ENCODE peak calls at places on chromosome 19, in six cellular contexts. R is GM06990; O is AG10803; P is aorta; T is naive thymus-derived CD8-positive, alpha-beta T cell; Y is GM23338. D is an unnamed sample.

GRCh38 chr19:36140289-36141038 is 598 bp downstream of the CAPNS1 start:
- DNase-seq in O (peak; percentile 41), P (peak; percentile 71), T (no peak), R (peak; percentile 73), Y (peak; percentile 86), D (peak; percentile 27)

GRCh38 chr19:1524206-1524971 is 512 bp downstream of the PLK5 start:
- DNase-seq in P (no peak), R (no peak), Y (no peak), O (no peak), T (no peak), D (no peak)

GRCh38 chr19:37931941-37932655 is 25.1 kb downstream of the SIPA1L3 start:
- DNase-seq in P (peak; percentile 77), Y (peak; percentile 90), O (peak; percentile 58), R (peak; percentile 71), T (no peak), D (no peak)

GRCh38 chr19:51108066-51108804 is at the start of gene CTU1:
- DNase-seq in R (peak; percentile 99), O (peak; percentile 99), Y (peak; percentile 99), P (peak; percentile 99), T (peak; percentile 98), D (peak; percentile 98)

GRCh38 chr19:12733369-12733896 is 1.1 kb downstream of the TRIR start:
- DNase-seq in T (no peak), O (peak; percentile 51), R (no peak), Y (peak; percentile 54), P (no peak), D (peak; percentile 30)

GRCh38 chr19:45676851-45677263 is 8.8 kb downstream of the GIPR start:
- DNase-seq in P (no peak), R (no peak), O (no peak), T (peak; percentile 20), Y (peak; percentile 87), D (peak; percentile 36)

GRCh38 chr19:329876-330275 is 14.7 kb downstream of the MIER2 start:
- DNase-seq in P (no peak), R (no peak), T (no peak), O (no peak), Y (no peak), D (no peak)

GRCh38 chr19:15779756-15780476 is 7.5 kb upstream of the OR10H5 start:
- DNase-seq in Y (no peak), R (no peak), P (peak; percentile 89), T (no peak), O (peak; percentile 21), D (no peak)

GRCh38 chr19:54388001-54388802 is 23.5 kb upstream of the LAIR1 start:
- DNase-seq in Y (peak; percentile 33), P (peak; percentile 72), R (peak; percentile 72), O (no peak), T (no peak), D (peak; percentile 31)

GRCh38 chr19:36041831-36042230 is 9.2 kb upstream of the CLIP3 start:
- DNase-seq in R (no peak), T (no peak), P (no peak), Y (peak; percentile 57), O (peak; percentile 96), D (no peak)

GRCh38 chr19:15810335-15810734 is 5.1 kb downstream of the OR10H1 start:
- DNase-seq in R (no peak), T (no peak), Y (no peak), O (no peak), P (no peak), D (no peak)

GRCh38 chr19:45428385-45429231 is 4.9 kb upstream of the ERCC1 start:
- DNase-seq in P (peak; percentile 87), O (peak; percentile 52), R (peak; percentile 62), T (no peak), Y (peak; percentile 84), D (no peak)

GRCh38 chr19:16062789-16063188 is 13.5 kb upstream of the TPM4 start:
- DNase-seq in R (no peak), P (no peak), T (peak; percentile 60), O (no peak), Y (peak; percentile 75), D (peak; percentile 45)

GRCh38 chr19:41816761-41817160 is 20.4 kb downstream of the CEACAM3 start:
- DNase-seq in P (no peak), T (no peak), O (no peak), R (no peak), Y (no peak), D (no peak)

GRCh38 chr19:11378319-11379189 is 4.1 kb downstream of the SWSAP1 start:
- DNase-seq in R (no peak), T (no peak), Y (peak; percentile 86), O (peak; percentile 66), P (peak; percentile 61), D (no peak)

GRCh38 chr19:37933965-37934364 is 27.0 kb downstream of the SIPA1L3 start:
- DNase-seq in R (no peak), Y (no peak), P (no peak), O (peak; percentile 59), T (no peak), D (no peak)

GRCh38 chr19:17658240-17658639 is 29.9 kb downstream of the UNC13A start:
- DNase-seq in O (no peak), R (no peak), P (no peak), T (no peak), Y (no peak), D (no peak)